ENCODE peak calls at places on chromosomes 2 and 18, in six cellular contexts. One of them, this sample, is unnamed.

GRCh38 chr18:10067670-10068659 is 154.1 kb downstream of the VAPA start:
- ATAC-seq in Panc1: no peak
- ATAC-seq in upper lobe of left lung: no peak
- ATAC-seq in GM23338: peak; percentile 57
- ATAC-seq in HepG2: no peak
- ATAC-seq in HCT116: no peak
- ATAC-seq in this sample: peak; percentile 43

GRCh38 chr2:38922902-38923301 is 33.2 kb downstream of the ARHGEF33 start:
- ATAC-seq in GM23338: no peak
- ATAC-seq in HCT116: no peak
- ATAC-seq in Panc1: no peak
- ATAC-seq in HepG2: no peak
- ATAC-seq in upper lobe of left lung: no peak
- ATAC-seq in this sample: no peak

GRCh38 chr2:105881286-105882136 is 136.8 kb downstream of the NCK2 start:
- ATAC-seq in upper lobe of left lung: no peak
- ATAC-seq in HepG2: no peak
- ATAC-seq in Panc1: no peak
- ATAC-seq in GM23338: no peak
- ATAC-seq in HCT116: no peak
- ATAC-seq in this sample: no peak

GRCh38 chr18:10351858-10352257 is 102.6 kb upstream of the APCDD1 start:
- ATAC-seq in upper lobe of left lung: no peak
- ATAC-seq in Panc1: no peak
- ATAC-seq in GM23338: no peak
- ATAC-seq in HepG2: no peak
- ATAC-seq in HCT116: no peak
- ATAC-seq in this sample: no peak

GRCh38 chr2:174224125-174224524 is 24.2 kb downstream of the OLA1 start:
- ATAC-seq in Panc1: no peak
- ATAC-seq in HCT116: no peak
- ATAC-seq in upper lobe of left lung: no peak
- ATAC-seq in GM23338: peak; percentile 59
- ATAC-seq in HepG2: no peak
- ATAC-seq in this sample: no peak

GRCh38 chr2:207113403-207113802 is 52.3 kb downstream of the KLF7 start:
- ATAC-seq in GM23338: no peak
- ATAC-seq in HCT116: no peak
- ATAC-seq in Panc1: no peak
- ATAC-seq in upper lobe of left lung: no peak
- ATAC-seq in HepG2: no peak
- ATAC-seq in this sample: no peak

GRCh38 chr2:136490100-136490499 is 275.2 kb upstream of the THSD7B start:
- ATAC-seq in Panc1: no peak
- ATAC-seq in GM23338: no peak
- ATAC-seq in HepG2: no peak
- ATAC-seq in upper lobe of left lung: no peak
- ATAC-seq in HCT116: no peak
- ATAC-seq in this sample: no peak

GRCh38 chr2:2703127-2703526 is 372.1 kb upstream of the MYT1L start:
- ATAC-seq in HCT116: no peak
- ATAC-seq in GM23338: no peak
- ATAC-seq in HepG2: no peak
- ATAC-seq in upper lobe of left lung: peak; percentile 7
- ATAC-seq in Panc1: no peak
- ATAC-seq in this sample: no peak

DNA sequence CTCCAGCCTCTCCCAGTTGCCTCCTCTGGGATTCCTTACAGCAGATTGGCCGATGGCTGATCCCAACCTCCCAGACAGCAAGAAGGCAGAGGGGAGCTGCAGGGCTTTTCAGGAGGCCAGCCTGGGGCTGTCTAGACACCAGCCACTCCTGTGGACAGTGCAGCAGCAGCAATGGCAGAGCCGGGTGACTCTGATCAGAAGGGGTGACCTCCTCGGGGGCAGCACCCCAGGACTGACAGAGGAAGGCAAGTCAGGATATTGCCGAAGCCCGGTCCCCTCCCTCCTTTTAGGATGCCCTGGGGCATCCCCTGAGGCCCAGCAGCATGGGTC is 84.5 kb downstream of the INHBB start:
- ATAC-seq in upper lobe of left lung: no peak
- ATAC-seq in HCT116: no peak
- ATAC-seq in GM23338: peak; percentile 15
- ATAC-seq in Panc1: no peak
- ATAC-seq in HepG2: no peak
- ATAC-seq in this sample: no peak
- TF ChIP-seq POLR2AphosphoS5 in upper lobe of left lung: no peak
- TF ChIP-seq POLR2AphosphoS5 in HCT116: no peak
- TF ChIP-seq POLR2AphosphoS5 in GM23338: no peak
- TF ChIP-seq POLR2AphosphoS5 in Panc1: no peak
- TF ChIP-seq POLR2AphosphoS5 in HepG2: no peak
- TF ChIP-seq POLR2AphosphoS5 in this sample: no peak

DNA sequence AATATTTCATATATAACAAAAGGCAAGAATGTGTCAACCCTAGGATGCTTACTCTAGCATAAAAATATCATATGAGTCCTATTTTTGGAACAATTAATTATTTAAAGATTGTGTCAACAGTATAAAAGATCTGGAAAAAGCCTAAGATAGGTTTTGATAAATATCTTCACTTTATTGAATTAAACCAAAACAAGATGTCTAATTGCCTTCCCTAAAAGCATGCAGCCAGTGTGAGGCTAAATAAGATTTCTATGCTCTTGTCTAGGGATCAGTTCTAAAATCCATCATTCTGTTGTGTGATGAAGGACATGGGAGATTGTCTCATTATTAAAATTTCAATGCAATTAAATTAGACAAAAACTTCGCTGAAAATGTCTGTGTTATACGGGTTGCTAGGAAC is 535.7 kb upstream of the FSIP2 start:
- ATAC-seq in HepG2: no peak
- ATAC-seq in Panc1: no peak
- ATAC-seq in GM23338: no peak
- ATAC-seq in upper lobe of left lung: no peak
- ATAC-seq in HCT116: no peak
- ATAC-seq in this sample: no peak
- H3K4me3 ChIP-seq in HepG2: no peak overlapping the region
- H3K4me3 ChIP-seq in Panc1: no peak overlapping the region
- H3K4me3 ChIP-seq in GM23338: no peak overlapping the region
- H3K4me3 ChIP-seq in upper lobe of left lung: no peak overlapping the region
- H3K4me3 ChIP-seq in HCT116: no peak overlapping the region
- H3K4me3 ChIP-seq in this sample: no peak overlapping the region

GRCh38 chr2:159832026-159832425 is 34.0 kb upstream of the CD302 start:
- ATAC-seq in HCT116: no peak
- ATAC-seq in Panc1: no peak
- ATAC-seq in upper lobe of left lung: no peak
- ATAC-seq in GM23338: peak; percentile 83
- ATAC-seq in HepG2: no peak
- ATAC-seq in this sample: no peak
- TF ChIP-seq POLR2AphosphoS5 in HCT116: no peak
- TF ChIP-seq POLR2AphosphoS5 in Panc1: no peak
- TF ChIP-seq POLR2AphosphoS5 in upper lobe of left lung: no peak
- TF ChIP-seq POLR2AphosphoS5 in GM23338: peak; percentile 56
- TF ChIP-seq POLR2AphosphoS5 in HepG2: no peak
- TF ChIP-seq POLR2AphosphoS5 in this sample: no peak

DNA sequence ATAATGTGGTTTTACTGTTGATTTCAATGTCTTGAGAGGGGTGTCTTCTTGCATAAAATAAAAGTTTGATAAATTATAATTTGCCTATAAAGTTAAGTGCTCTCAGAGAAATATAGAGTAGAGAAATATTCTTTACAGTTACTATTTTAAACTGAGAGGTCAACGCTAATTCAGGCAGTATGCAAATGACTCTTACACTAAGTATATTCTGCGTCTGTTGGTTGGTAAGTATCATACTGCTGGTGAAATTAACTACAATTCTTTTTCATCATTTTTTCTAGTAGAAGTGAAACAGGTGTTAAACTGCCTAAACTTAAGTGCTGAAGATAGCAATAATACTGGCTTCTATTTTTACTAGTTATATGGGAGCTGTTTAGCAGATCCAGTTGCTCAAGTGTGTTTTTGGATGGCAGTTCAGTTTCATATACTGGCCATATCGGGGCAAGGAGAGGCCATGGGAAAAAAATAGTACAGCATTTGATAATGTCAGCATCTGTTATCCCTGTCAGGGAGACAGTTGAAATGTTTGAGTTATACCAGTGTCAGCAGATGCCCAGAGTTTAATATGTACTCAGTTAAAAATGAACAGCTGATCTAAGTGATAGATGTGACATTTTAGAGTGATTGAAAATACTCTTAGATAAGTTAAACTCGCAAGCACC is 86.2 kb downstream of the MIB1 start:
- ATAC-seq in Panc1: no peak
- ATAC-seq in HCT116: no peak
- ATAC-seq in upper lobe of left lung: no peak
- ATAC-seq in GM23338: no peak
- ATAC-seq in HepG2: no peak
- ATAC-seq in this sample: no peak
- H3K4me3 ChIP-seq in Panc1: no peak overlapping the region
- H3K4me3 ChIP-seq in HCT116: no peak overlapping the region
- H3K4me3 ChIP-seq in upper lobe of left lung: no peak overlapping the region
- H3K4me3 ChIP-seq in GM23338: no peak overlapping the region
- H3K4me3 ChIP-seq in HepG2: no peak overlapping the region
- H3K4me3 ChIP-seq in this sample: no peak overlapping the region